ENCODE peak calls at places on chromosomes 2 and 18, in five cellular contexts. One of them, this sample, is unnamed. For H3K4me1, the result is how much of the 10 kb centered on the place peaks cover.

GRCh38 chr2:132477962-132478361 is 61.4 kb downstream of the GPR39 start:
- DNase-seq in HepG2: no peak
- DNase-seq in breast epithelium: no peak
- DNase-seq in endodermal cell: no peak
- DNase-seq in heart left ventricle: no peak
- DNase-seq in this sample: no peak

GRCh38 chr2:3482363-3482821 is 36.9 kb downstream of the ADI1 start:
- DNase-seq in HepG2: no peak
- DNase-seq in breast epithelium: no peak
- DNase-seq in endodermal cell: no peak
- DNase-seq in heart left ventricle: no peak
- DNase-seq in this sample: no peak

GRCh38 chr2:98683728-98684127 is 47.2 kb downstream of the MGAT4A start:
- DNase-seq in HepG2: no peak
- DNase-seq in breast epithelium: no peak
- DNase-seq in endodermal cell: no peak
- DNase-seq in heart left ventricle: no peak
- DNase-seq in this sample: no peak

GRCh38 chr2:10452334-10452733 is 4.2 kb upstream of the ODC1 start:
- DNase-seq in HepG2: peak
- DNase-seq in breast epithelium: peak
- DNase-seq in endodermal cell: no peak
- DNase-seq in heart left ventricle: peak
- DNase-seq in this sample: no peak

GRCh38 chr2:227630322-227630721 is 13.0 kb downstream of the SCYGR4 start:
- DNase-seq in HepG2: no peak
- DNase-seq in breast epithelium: no peak
- DNase-seq in endodermal cell: no peak
- DNase-seq in heart left ventricle: no peak
- DNase-seq in this sample: no peak

GRCh38 chr2:238255636-238256035 is 15.8 kb upstream of the HES6 start:
- DNase-seq in HepG2: no peak
- DNase-seq in breast epithelium: no peak
- DNase-seq in endodermal cell: no peak
- DNase-seq in heart left ventricle: no peak
- DNase-seq in this sample: no peak

GRCh38 chr2:106165556-106165955 is 28.5 kb downstream of the UXS1 start:
- DNase-seq in HepG2: no peak
- DNase-seq in breast epithelium: no peak
- DNase-seq in endodermal cell: no peak
- DNase-seq in heart left ventricle: no peak
- DNase-seq in this sample: no peak

GRCh38 chr2:67322361-67323001 is 74.7 kb upstream of the ETAA1 start:
- DNase-seq in HepG2: peak
- DNase-seq in breast epithelium: no peak
- DNase-seq in endodermal cell: peak
- DNase-seq in heart left ventricle: peak
- DNase-seq in this sample: peak

GRCh38 chr2:24402242-24403092 is 42.1 kb upstream of the ITSN2 start:
- DNase-seq in HepG2: no peak
- DNase-seq in breast epithelium: no peak
- DNase-seq in endodermal cell: no peak
- DNase-seq in heart left ventricle: no peak
- DNase-seq in this sample: no peak

GRCh38 chr18:13070460-13070859 is 79.3 kb downstream of the CEP192 start:
- DNase-seq in HepG2: peak
- DNase-seq in breast epithelium: no peak
- DNase-seq in endodermal cell: no peak
- DNase-seq in heart left ventricle: no peak
- DNase-seq in this sample: no peak

GRCh38 chr2:237143676-237144440 is 58.2 kb downstream of the COPS8 start:
- DNase-seq in HepG2: no peak
- DNase-seq in breast epithelium: no peak
- DNase-seq in endodermal cell: no peak
- DNase-seq in heart left ventricle: no peak
- DNase-seq in this sample: no peak

GRCh38 chr18:78630981-78631510 is 348.6 kb upstream of the SALL3 start:
- DNase-seq in HepG2: no peak
- DNase-seq in breast epithelium: no peak
- DNase-seq in endodermal cell: no peak
- DNase-seq in heart left ventricle: no peak
- DNase-seq in this sample: no peak

GRCh38 chr2:112089375-112089774 is 34.3 kb downstream of the TMEM87B start:
- DNase-seq in HepG2: no peak
- DNase-seq in breast epithelium: no peak
- DNase-seq in endodermal cell: no peak
- DNase-seq in heart left ventricle: no peak
- DNase-seq in this sample: no peak

GRCh38 chr2:111157798-111158197 is 37.1 kb downstream of the BCL2L11 start:
- DNase-seq in HepG2: no peak
- DNase-seq in breast epithelium: no peak
- DNase-seq in endodermal cell: no peak
- DNase-seq in heart left ventricle: no peak
- DNase-seq in this sample: no peak

GRCh38 chr2:127859712-127860085 is 1.7 kb upstream of the POLR2D start:
- DNase-seq in HepG2: peak
- DNase-seq in breast epithelium: peak
- DNase-seq in endodermal cell: peak
- DNase-seq in heart left ventricle: peak
- DNase-seq in this sample: no peak

GRCh38 chr2:213710164-213710563 is 425.9 kb downstream of the SPAG16 start:
- DNase-seq in HepG2: no peak
- DNase-seq in breast epithelium: no peak
- DNase-seq in endodermal cell: no peak
- DNase-seq in heart left ventricle: no peak
- DNase-seq in this sample: no peak

GRCh38 chr18:40414155-40414754 is 1540.8 kb upstream of the PIK3C3 start:
- DNase-seq in HepG2: no peak
- DNase-seq in breast epithelium: no peak
- DNase-seq in endodermal cell: no peak
- DNase-seq in heart left ventricle: no peak
- DNase-seq in this sample: no peak

GRCh38 chr18:9488535-9488934 is 13.2 kb downstream of the RALBP1 start:
- DNase-seq in HepG2: no peak
- DNase-seq in breast epithelium: no peak
- DNase-seq in endodermal cell: no peak
- DNase-seq in heart left ventricle: no peak
- DNase-seq in this sample: no peak

GRCh38 chr2:172545408-172546075 is 10.3 kb upstream of the PDK1 start:
- DNase-seq in HepG2: no peak
- DNase-seq in breast epithelium: no peak
- DNase-seq in endodermal cell: no peak
- DNase-seq in heart left ventricle: no peak
- DNase-seq in this sample: no peak

GRCh38 chr2:64837925-64838641 is 151.1 kb upstream of the SLC1A4 start:
- DNase-seq in HepG2: no peak
- DNase-seq in breast epithelium: no peak
- DNase-seq in endodermal cell: no peak
- DNase-seq in heart left ventricle: peak
- DNase-seq in this sample: no peak

GRCh38 chr18:47815486-47816270 is 114.8 kb downstream of the SMAD2 start:
- DNase-seq in HepG2: no peak
- DNase-seq in breast epithelium: peak
- DNase-seq in endodermal cell: no peak
- DNase-seq in heart left ventricle: no peak
- DNase-seq in this sample: no peak

GRCh38 chr18:9483526-9483925 is 8.2 kb downstream of the RALBP1 start:
- DNase-seq in HepG2: no peak
- DNase-seq in breast epithelium: no peak
- DNase-seq in endodermal cell: no peak
- DNase-seq in heart left ventricle: no peak
- DNase-seq in this sample: no peak

GRCh38 chr2:199659207-199659606 is 191.8 kb downstream of the FTCDNL1 start:
- DNase-seq in HepG2: no peak
- DNase-seq in breast epithelium: no peak
- DNase-seq in endodermal cell: peak
- DNase-seq in heart left ventricle: peak
- DNase-seq in this sample: no peak

DNA sequence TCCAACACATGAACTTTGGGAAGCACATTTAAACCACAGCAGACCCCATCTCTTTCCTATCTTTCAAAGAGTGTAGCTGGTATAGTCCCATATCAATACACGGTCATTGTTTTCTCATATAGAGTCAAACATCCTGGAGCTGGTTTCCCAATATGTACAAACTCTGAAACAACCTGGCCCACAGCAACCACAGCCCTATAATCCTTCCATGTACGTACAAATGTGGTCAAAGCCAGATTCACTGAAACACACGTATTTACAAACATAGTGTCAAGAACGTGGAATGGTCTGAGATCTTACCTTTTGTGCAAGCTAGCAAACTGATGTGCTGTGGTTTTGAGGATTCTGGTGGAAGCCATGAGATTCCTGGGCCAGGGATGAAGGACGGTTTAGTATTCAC is 97.3 kb downstream of the HS1BP3 start:
- DNase-seq in HepG2: peak
- DNase-seq in breast epithelium: no peak
- DNase-seq in endodermal cell: no peak
- DNase-seq in heart left ventricle: peak
- DNase-seq in this sample: no peak
- H3K4me1 ChIP-seq in HepG2: under half
- H3K4me1 ChIP-seq in breast epithelium: under half
- H3K4me1 ChIP-seq in endodermal cell: under half
- H3K4me1 ChIP-seq in heart left ventricle: under half
- H3K4me1 ChIP-seq in this sample: under half

GRCh38 chr18:46322411-46322891 is 218.3 kb downstream of the HAUS1 start:
- DNase-seq in HepG2: no peak
- DNase-seq in breast epithelium: no peak
- DNase-seq in endodermal cell: no peak
- DNase-seq in heart left ventricle: no peak
- DNase-seq in this sample: no peak

GRCh38 chr18:46320928-46321855 is 217.0 kb downstream of the HAUS1 start:
- DNase-seq in HepG2: no peak
- DNase-seq in breast epithelium: no peak
- DNase-seq in endodermal cell: no peak
- DNase-seq in heart left ventricle: no peak
- DNase-seq in this sample: no peak

GRCh38 chr18:46322941-46323340 is 218.8 kb downstream of the HAUS1 start:
- DNase-seq in HepG2: no peak
- DNase-seq in breast epithelium: no peak
- DNase-seq in endodermal cell: no peak
- DNase-seq in heart left ventricle: no peak
- DNase-seq in this sample: no peak

GRCh38 chr18:46320297-46320696 is 216.1 kb downstream of the HAUS1 start:
- DNase-seq in HepG2: no peak
- DNase-seq in breast epithelium: no peak
- DNase-seq in endodermal cell: no peak
- DNase-seq in heart left ventricle: no peak
- DNase-seq in this sample: no peak

GRCh38 chr18:46321954-46322353 is 217.8 kb downstream of the HAUS1 start:
- DNase-seq in HepG2: no peak
- DNase-seq in breast epithelium: no peak
- DNase-seq in endodermal cell: no peak
- DNase-seq in heart left ventricle: no peak
- DNase-seq in this sample: no peak
- H3K4me1 ChIP-seq in HepG2: under half
- H3K4me1 ChIP-seq in breast epithelium: under half
- H3K4me1 ChIP-seq in endodermal cell: under half
- H3K4me1 ChIP-seq in heart left ventricle: under half
- H3K4me1 ChIP-seq in this sample: under half

GRCh38 chr2:152012697-152013096 is 86.1 kb downstream of the CACNB4 start:
- DNase-seq in HepG2: no peak
- DNase-seq in breast epithelium: no peak
- DNase-seq in endodermal cell: no peak
- DNase-seq in heart left ventricle: no peak
- DNase-seq in this sample: no peak
- H3K4me1 ChIP-seq in HepG2: under half
- H3K4me1 ChIP-seq in breast epithelium: under half
- H3K4me1 ChIP-seq in endodermal cell: under half
- H3K4me1 ChIP-seq in heart left ventricle: under half
- H3K4me1 ChIP-seq in this sample: under half

GRCh38 chr2:54581326-54582039 is 125.4 kb downstream of the SPTBN1 start:
- DNase-seq in HepG2: no peak
- DNase-seq in breast epithelium: no peak
- DNase-seq in endodermal cell: no peak
- DNase-seq in heart left ventricle: no peak
- DNase-seq in this sample: no peak

GRCh38 chr2:54578668-54579045 is 122.5 kb downstream of the SPTBN1 start:
- DNase-seq in HepG2: no peak
- DNase-seq in breast epithelium: no peak
- DNase-seq in endodermal cell: no peak
- DNase-seq in heart left ventricle: no peak
- DNase-seq in this sample: no peak

GRCh38 chr2:54577944-54578667 is 122.0 kb downstream of the SPTBN1 start:
- DNase-seq in HepG2: no peak
- DNase-seq in breast epithelium: no peak
- DNase-seq in endodermal cell: no peak
- DNase-seq in heart left ventricle: no peak
- DNase-seq in this sample: no peak

GRCh38 chr2:54579061-54579681 is 123.0 kb downstream of the SPTBN1 start:
- DNase-seq in HepG2: no peak
- DNase-seq in breast epithelium: no peak
- DNase-seq in endodermal cell: no peak
- DNase-seq in heart left ventricle: no peak
- DNase-seq in this sample: no peak

DNA sequence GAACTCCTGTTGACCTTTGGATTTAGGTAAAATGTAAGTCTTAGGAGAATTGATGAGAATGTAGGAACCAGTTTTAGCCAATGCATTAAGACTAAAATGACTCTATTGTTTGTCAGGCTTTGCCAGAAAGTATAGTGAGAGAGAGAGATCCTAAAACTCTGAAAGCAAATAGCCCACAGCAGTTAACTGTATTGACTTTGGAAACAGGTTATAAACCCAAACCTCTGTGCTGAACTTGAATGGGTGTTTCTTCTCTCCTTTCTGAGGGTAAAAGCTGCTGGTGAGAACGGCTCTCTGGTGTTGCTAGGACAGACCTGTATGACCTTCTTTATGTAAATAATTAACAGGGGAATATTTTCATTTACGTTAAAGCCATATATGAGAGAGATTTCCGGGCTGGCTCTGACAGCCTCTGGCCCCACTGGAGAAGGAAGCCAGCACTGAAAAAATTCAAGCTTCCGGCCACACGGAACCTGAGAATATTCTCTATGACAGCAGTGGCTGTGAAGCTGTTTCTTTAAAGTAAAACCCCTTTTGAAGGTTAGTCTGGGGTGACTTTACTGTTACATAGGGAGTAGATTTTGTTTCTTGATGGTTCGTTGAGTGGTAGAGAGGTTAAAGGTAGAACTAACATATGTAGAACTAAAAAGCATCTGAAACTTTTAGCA is 123.7 kb downstream of the SPTBN1 start:
- DNase-seq in HepG2: peak
- DNase-seq in breast epithelium: no peak
- DNase-seq in endodermal cell: no peak
- DNase-seq in heart left ventricle: no peak
- DNase-seq in this sample: no peak
- H3K4me1 ChIP-seq in HepG2: half or more
- H3K4me1 ChIP-seq in breast epithelium: under half
- H3K4me1 ChIP-seq in endodermal cell: under half
- H3K4me1 ChIP-seq in heart left ventricle: half or more
- H3K4me1 ChIP-seq in this sample: half or more

GRCh38 chr2:161419338-161419965 is 3.4 kb downstream of the TBR1 start:
- DNase-seq in HepG2: no peak
- DNase-seq in breast epithelium: no peak
- DNase-seq in endodermal cell: no peak
- DNase-seq in heart left ventricle: no peak
- DNase-seq in this sample: no peak
- H3K4me1 ChIP-seq in HepG2: under half
- H3K4me1 ChIP-seq in breast epithelium: under half
- H3K4me1 ChIP-seq in endodermal cell: under half
- H3K4me1 ChIP-seq in heart left ventricle: under half
- H3K4me1 ChIP-seq in this sample: under half

This sample was measured in thoracic aorta.